ENCODE peak calls at places on chromosomes 4 and X, in nine cellular contexts. P, I, K, V, L, U, R, W and Q are unnamed samples. For H3K4me1 and H3K79me2, the result is how much of the 10 kb centered on the place peaks cover.

GRCh38 chr4:89110541-89110985 is 770 bp upstream of the TIGD2 start:
- DNase-seq in P (peak), I (no peak), K (no peak), V (peak), L (no peak), U (no peak), R (peak), W (no peak), Q (no peak)

GRCh38 chrX:69019073-69019890 is 146.0 kb downstream of the PJA1 start:
- DNase-seq in P (no peak), I (no peak), K (no peak), V (no peak), L (no peak), U (no peak), R (no peak), W (no peak), Q (no peak)

GRCh38 chrX:134891652-134892051 is 99.1 kb upstream of the SMIM10 start:
- DNase-seq in P (no peak), I (no peak), K (no peak), V (no peak), L (no peak), U (no peak), R (no peak), W (no peak), Q (no peak)

GRCh38 chr4:26058537-26058936 is 144.5 kb downstream of the SMIM20 start:
- DNase-seq in P (no peak), I (no peak), K (no peak), V (peak), L (no peak), U (no peak), R (no peak), W (peak), Q (no peak)

GRCh38 chr4:138088449-138089208 is 153.5 kb downstream of the SLC7A11 start:
- DNase-seq in P (no peak), I (no peak), K (no peak), V (no peak), L (no peak), U (no peak), R (no peak), W (no peak), Q (no peak)

GRCh38 chrX:40172169-40172979 is 74.6 kb upstream of the BCOR start:
- DNase-seq in P (peak), I (peak), K (no peak), V (peak), L (peak), U (no peak), R (peak), W (no peak), Q (peak)

GRCh38 chr4:148222991-148223660 is 219.1 kb downstream of the NR3C2 start:
- DNase-seq in P (no peak), I (no peak), K (no peak), V (no peak), L (no peak), U (no peak), R (peak), W (no peak), Q (no peak)

GRCh38 chrX:57172544-57172943 is 35.3 kb upstream of the SPIN2A start:
- DNase-seq in P (no peak), I (peak), K (no peak), V (no peak), L (no peak), U (no peak), R (no peak), W (no peak), Q (no peak)

GRCh38 chrX:103356023-103356798 is at the start of gene TCEAL9:
- DNase-seq in P (peak), I (peak), K (peak), V (peak), L (peak), U (no peak), R (peak), W (peak), Q (peak)

DNA sequence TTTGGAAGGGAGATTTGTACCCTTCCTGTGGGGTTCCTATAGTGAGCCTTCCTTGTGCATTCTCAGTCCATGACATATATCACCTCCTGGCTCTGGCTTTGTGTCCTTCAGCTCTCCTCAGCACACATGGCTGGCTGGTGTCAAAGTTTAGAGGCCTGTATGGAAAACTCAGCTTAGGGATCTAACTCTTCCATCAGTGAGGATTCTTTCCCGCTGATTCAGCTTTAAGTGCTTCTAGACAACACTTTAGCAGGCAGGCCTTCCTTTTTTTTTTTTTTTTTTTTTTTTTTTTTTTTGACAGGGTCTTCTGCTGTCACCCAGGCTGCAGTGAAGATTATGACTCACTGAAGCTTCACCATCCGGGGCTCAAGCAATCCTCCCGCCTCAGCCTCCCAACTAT is 84.2 kb downstream of the NPNT start:
- DNase-seq in P (peak), I (peak), K (no peak), V (no peak), L (no peak), U (no peak), R (no peak), W (no peak), Q (no peak)
- TF ChIP-seq EZH2phosphoT487 in P (no peak), I (no peak), K (no peak), V (no peak), L (no peak), U (no peak), R (no peak), W (no peak), Q (no peak)

GRCh38 chr4:154736774-154737173 is 7.0 kb upstream of the LRAT start:
- DNase-seq in P (no peak), I (no peak), K (no peak), V (no peak), L (no peak), U (no peak), R (no peak), W (no peak), Q (no peak)

GRCh38 chr4:154739111-154739510 is 4.7 kb upstream of the LRAT start:
- DNase-seq in P (peak), I (no peak), K (no peak), V (no peak), L (peak), U (no peak), R (peak), W (no peak), Q (no peak)

GRCh38 chr4:154741131-154741530 is 2.7 kb upstream of the LRAT start:
- DNase-seq in P (no peak), I (no peak), K (no peak), V (no peak), L (peak), U (no peak), R (peak), W (no peak), Q (no peak)

GRCh38 chr4:154740462-154740861 is 3.3 kb upstream of the LRAT start:
- DNase-seq in P (no peak), I (no peak), K (no peak), V (peak), L (peak), U (no peak), R (peak), W (no peak), Q (no peak)

GRCh38 chr4:154738426-154738825 is 5.4 kb upstream of the LRAT start:
- DNase-seq in P (peak), I (no peak), K (no peak), V (no peak), L (peak), U (no peak), R (peak), W (no peak), Q (no peak)
- H3K4me1 ChIP-seq in P (under half), I (under half), K (under half), V (under half), L (under half), U (under half), R (under half), W (under half), Q (under half)

DNA sequence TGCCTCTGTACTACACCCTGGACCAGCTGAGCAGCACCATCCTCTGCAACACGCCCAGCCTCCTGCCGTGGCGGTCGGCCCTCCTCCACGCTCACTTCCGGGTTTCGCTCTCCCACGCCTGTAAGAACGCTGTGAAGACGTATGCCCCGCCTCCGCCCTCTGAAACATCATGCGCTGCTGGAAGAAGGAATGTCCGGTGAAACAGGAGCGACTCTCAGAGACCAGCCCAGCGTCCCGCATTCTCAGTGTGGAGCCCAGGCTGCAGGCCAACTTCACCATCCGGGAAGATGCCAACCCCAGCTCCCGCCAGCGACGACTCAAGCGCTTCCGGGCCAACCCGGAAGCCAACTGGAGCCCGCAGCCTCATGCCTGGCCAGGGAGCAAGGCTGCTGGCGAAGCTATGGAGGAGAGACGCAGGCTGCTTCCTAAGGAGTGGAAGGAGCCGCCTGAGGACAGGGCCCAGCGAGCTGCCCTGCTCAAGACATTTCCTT is 186.1 kb upstream of the SLITRK2 start:
- DNase-seq in P (no peak), I (no peak), K (no peak), V (no peak), L (no peak), U (no peak), R (no peak), W (no peak), Q (no peak)
- H3K79me2 ChIP-seq in P (under half), I (under half), K (under half), V (under half), L (under half), U (under half), R (under half), W (under half), Q (under half)

DNA sequence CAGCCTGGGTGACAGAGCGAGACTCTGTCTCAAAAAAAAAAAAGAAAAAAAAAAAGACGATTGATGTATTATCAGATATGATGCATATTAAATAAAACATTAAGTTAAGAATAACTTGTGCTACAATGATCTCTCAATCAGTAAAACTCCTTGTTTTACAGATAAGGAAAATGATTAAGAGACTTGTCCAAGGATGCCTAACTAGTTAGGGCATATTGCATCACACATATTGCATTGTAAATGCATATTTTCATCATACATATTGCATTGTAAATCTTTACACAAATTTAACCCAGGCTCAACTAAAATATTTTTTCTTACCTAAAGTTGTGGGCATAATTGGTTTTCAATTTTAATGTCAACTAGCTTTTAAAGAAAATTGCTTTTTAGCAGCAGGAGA is 26.3 kb downstream of the TBCK start:
- DNase-seq in P (no peak), I (no peak), K (no peak), V (no peak), L (no peak), U (no peak), R (no peak), W (no peak), Q (no peak)
- TF ChIP-seq EZH2phosphoT487 in P (no peak), I (no peak), K (no peak), V (no peak), L (no peak), U (no peak), R (no peak), W (no peak), Q (no peak)

GRCh38 chr4:1204828-1205591 is 32.6 kb upstream of the SPON2 start:
- DNase-seq in P (no peak), I (no peak), K (no peak), V (peak), L (no peak), U (no peak), R (peak), W (peak), Q (no peak)
- H3K4me1 ChIP-seq in P (under half), I (under half), K (under half), V (half or more), L (under half), U (under half), R (under half), W (half or more), Q (under half)

GRCh38 chrX:16856744-16857143 is 13.4 kb downstream of the RBBP7 start:
- DNase-seq in P (no peak), I (no peak), K (no peak), V (no peak), L (no peak), U (no peak), R (no peak), W (no peak), Q (no peak)

GRCh38 chrX:16851827-16852226 is 18.3 kb downstream of the RBBP7 start:
- DNase-seq in P (no peak), I (no peak), K (no peak), V (no peak), L (no peak), U (no peak), R (no peak), W (no peak), Q (no peak)

GRCh38 chrX:16853537-16853936 is 16.6 kb downstream of the RBBP7 start:
- DNase-seq in P (no peak), I (no peak), K (no peak), V (no peak), L (no peak), U (no peak), R (no peak), W (no peak), Q (no peak)

GRCh38 chrX:16852617-16853179 is 17.5 kb downstream of the RBBP7 start:
- DNase-seq in P (no peak), I (peak), K (no peak), V (no peak), L (no peak), U (no peak), R (no peak), W (no peak), Q (no peak)

GRCh38 chrX:16855363-16856075 is 14.6 kb downstream of the RBBP7 start:
- DNase-seq in P (no peak), I (peak), K (no peak), V (no peak), L (no peak), U (no peak), R (no peak), W (no peak), Q (no peak)
- H3K79me2 ChIP-seq in P (half or more), I (half or more), K (half or more), V (half or more), L (half or more), U (half or more), R (half or more), W (half or more), Q (half or more)

GRCh38 chrX:119895843-119896326 is at the start of gene AKAP14:
- DNase-seq in P (no peak), I (no peak), K (no peak), V (no peak), L (no peak), U (no peak), R (peak), W (peak), Q (no peak)
- TF ChIP-seq EZH2phosphoT487 in P (no peak), I (no peak), K (no peak), V (no peak), L (no peak), U (no peak), R (no peak), W (no peak), Q (no peak)

DNA sequence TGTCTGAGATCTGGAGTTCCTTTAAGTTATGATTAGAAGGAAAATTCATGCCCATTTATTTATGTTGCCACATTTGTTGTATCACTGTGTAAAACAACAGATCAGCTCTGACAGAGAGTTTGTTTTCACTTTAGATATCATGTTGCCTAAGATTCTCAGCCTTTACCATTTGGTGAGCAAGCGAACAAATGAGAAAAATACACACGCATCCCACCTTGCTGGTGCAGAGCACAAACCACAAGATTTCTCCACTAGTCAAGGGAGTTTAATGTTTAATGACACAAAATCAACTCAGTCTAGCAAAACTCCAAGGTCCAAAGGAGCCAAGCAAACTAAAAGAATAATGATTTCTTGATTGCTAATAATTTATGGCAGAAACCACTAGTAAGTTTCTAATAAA is 27.7 kb downstream of the FGF5 start:
- DNase-seq in P (no peak), I (no peak), K (no peak), V (no peak), L (no peak), U (no peak), R (no peak), W (no peak), Q (no peak)
- H3K4me1 ChIP-seq in P (under half), I (under half), K (under half), V (under half), L (under half), U (under half), R (under half), W (under half), Q (under half)

DNA sequence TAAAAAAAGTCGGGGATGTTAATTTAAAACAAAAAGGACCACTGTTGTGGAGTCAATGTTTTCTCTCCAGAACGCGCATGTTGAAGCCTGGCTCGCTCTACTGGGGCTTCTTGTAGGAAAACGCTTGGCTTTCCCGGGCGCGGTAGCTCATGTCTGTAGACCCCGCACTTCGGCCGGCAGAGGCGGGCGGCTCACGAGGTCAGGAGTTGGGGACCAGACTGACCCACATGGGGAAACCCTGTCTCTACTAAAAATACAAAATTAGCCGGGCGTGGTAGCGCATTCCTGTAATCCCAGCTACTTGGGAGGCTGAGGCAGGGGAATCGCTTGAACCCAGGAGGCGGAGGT is 15.6 kb downstream of the NELFA start:
- DNase-seq in P (no peak), I (no peak), K (no peak), V (no peak), L (no peak), U (peak), R (no peak), W (no peak), Q (no peak)
- H3K79me2 ChIP-seq in P (half or more), I (half or more), K (half or more), V (half or more), L (half or more), U (half or more), R (half or more), W (half or more), Q (under half)

GRCh38 chr4:2186133-2186864 is 55.6 kb downstream of the HAUS3 start:
- DNase-seq in P (peak), I (no peak), K (peak), V (peak), L (peak), U (peak), R (peak), W (no peak), Q (peak)
- TF ChIP-seq EZH2phosphoT487 in P (no peak), I (no peak), K (no peak), V (no peak), L (no peak), U (no peak), R (no peak), W (no peak), Q (no peak)